ENCODE peak calls at places on chromosomes 3 and 15, in six cellular contexts. R, S, F, G, P and J are unnamed samples.

GRCh38 chr3:136266468-136266867 is 16.3 kb downstream of the PCCB start:
- DNase-seq in R (no peak), S (peak; percentile 3), F (no peak), G (no peak), P (no peak), J (no peak)

GRCh38 chr3:134033315-134033996 is 3.7 kb upstream of the SLCO2A1 start:
- DNase-seq in R (no peak), S (no peak), F (no peak), G (no peak), P (no peak), J (no peak)

GRCh38 chr3:128709038-128709437 is 16.9 kb upstream of the RAB7A start:
- DNase-seq in R (no peak), S (no peak), F (no peak), G (no peak), P (no peak), J (no peak)

GRCh38 chr15:39313881-39314280 is 267.0 kb upstream of the THBS1 start:
- DNase-seq in R (no peak), S (no peak), F (no peak), G (no peak), P (no peak), J (no peak)

GRCh38 chr15:31489801-31490646 is 163.4 kb downstream of the KLF13 start:
- DNase-seq in R (no peak), S (peak; percentile 42), F (no peak), G (no peak), P (peak; percentile 44), J (peak; percentile 26)

GRCh38 chr3:127853681-127854080 is 31.4 kb upstream of the MGLL start:
- DNase-seq in R (no peak), S (no peak), F (no peak), G (no peak), P (no peak), J (no peak)

GRCh38 chr15:25830844-25831443 is 32.2 kb downstream of the ATP10A start:
- DNase-seq in R (no peak), S (peak; percentile 98), F (no peak), G (no peak), P (peak; percentile 95), J (no peak)

GRCh38 chr3:168801792-168802191 is 706.1 kb upstream of the GOLIM4 start:
- DNase-seq in R (no peak), S (peak; percentile 45), F (no peak), G (no peak), P (peak; percentile 56), J (peak; percentile 72)

GRCh38 chr3:110106805-110107204 is 769.5 kb upstream of the DPPA4 start:
- DNase-seq in R (no peak), S (no peak), F (no peak), G (no peak), P (no peak), J (no peak)

GRCh38 chr3:133970916-133971315 is 58.8 kb downstream of the SLCO2A1 start:
- DNase-seq in R (no peak), S (no peak), F (no peak), G (no peak), P (no peak), J (no peak)

GRCh38 chr3:8769088-8769822 is at the start of gene OXTR:
- DNase-seq in R (peak; percentile 13), S (peak; percentile 56), F (peak; percentile 56), G (peak; percentile 39), P (peak; percentile 59), J (peak; percentile 67)

GRCh38 chr3:99640214-99640851 is 1.9 kb downstream of the COL8A1 start:
- DNase-seq in R (no peak), S (peak; percentile 55), F (no peak), G (no peak), P (no peak), J (no peak)

GRCh38 chr3:14804835-14805780 is 13.7 kb upstream of the FGD5 start:
- DNase-seq in R (no peak), S (no peak), F (no peak), G (no peak), P (no peak), J (no peak)

GRCh38 chr3:168091961-168092360 is 3.8 kb downstream of the GOLIM4 start:
- DNase-seq in R (no peak), S (no peak), F (no peak), G (no peak), P (no peak), J (no peak)

GRCh38 chr15:61091229-61091628 is 137.9 kb downstream of the RORA start:
- DNase-seq in R (no peak), S (no peak), F (no peak), G (no peak), P (no peak), J (no peak)

GRCh38 chr3:142235690-142236089 is 10.3 kb upstream of the GK5 start:
- DNase-seq in R (no peak), S (no peak), F (no peak), G (no peak), P (no peak), J (no peak)

GRCh38 chr3:151421956-151422355 is 37.4 kb upstream of the P2RY12 start:
- DNase-seq in R (no peak), S (no peak), F (no peak), G (no peak), P (no peak), J (no peak)

GRCh38 chr3:14431928-14432834 is 29.8 kb downstream of the SLC6A6 start:
- DNase-seq in R (peak; percentile 90), S (peak; percentile 73), F (peak; percentile 85), G (peak; percentile 76), P (peak; percentile 32), J (peak; percentile 85)

GRCh38 chr3:166473501-166473900 is 636.3 kb upstream of the BCHE start:
- DNase-seq in R (no peak), S (no peak), F (no peak), G (no peak), P (no peak), J (no peak)

GRCh38 chr15:40092416-40093223 is 16.1 kb downstream of the BMF start:
- DNase-seq in R (no peak), S (peak; percentile 74), F (peak; percentile 79), G (no peak), P (no peak), J (no peak)

GRCh38 chr15:78740904-78741274 is 70.4 kb downstream of the ADAMTS7 start:
- DNase-seq in R (no peak), S (no peak), F (no peak), G (no peak), P (no peak), J (no peak)

GRCh38 chr3:71581451-71581980 is 2.0 kb downstream of the FOXP1 start:
- DNase-seq in R (no peak), S (no peak), F (peak; percentile 46), G (no peak), P (no peak), J (no peak)

GRCh38 chr15:25787855-25788521 is 75.1 kb downstream of the ATP10A start:
- DNase-seq in R (no peak), S (no peak), F (no peak), G (no peak), P (no peak), J (no peak)